ENCODE peak calls at places on chromosomes 13 and 19, in five cellular contexts. B is occipital lobe; I is islet precursor cell; P is activated CD4-positive, alpha-beta T cell treated with anti-CD3 and anti-CD28 coated beads, Interleukin-2, amount 10 ng/mL, durations not matched to agents 7 days and 5 days; W is stimulated activated CD4-positive, alpha-beta T cell treated with anti-CD3 and anti-CD28 coated beads, TNF-alpha, amount 100 ng/mL, for 1 hour. O is an unnamed sample.

GRCh38 chr19:3095375-3096191 is 1.4 kb downstream of the GNA11 start:
- DNase-seq in B (no peak), I (peak), P (peak), W (peak), O (no peak)

GRCh38 chr13:67137044-67137735 is 92.9 kb downstream of the PCDH9 start:
- DNase-seq in B (no peak), I (no peak), P (no peak), W (no peak), O (no peak)

GRCh38 chr19:23823952-23824389 is 65.3 kb upstream of the ZNF681 start:
- DNase-seq in B (no peak), I (peak), P (peak), W (no peak), O (no peak)

GRCh38 chr13:98174995-98175394 is 2.1 kb downstream of the RNF113B start:
- DNase-seq in B (no peak), I (no peak), P (no peak), W (no peak), O (no peak)

GRCh38 chr13:80227645-80228044 is 113.3 kb downstream of the SPRY2 start:
- DNase-seq in B (no peak), I (no peak), P (no peak), W (no peak), O (no peak)

GRCh38 chr13:99363949-99364348 is 56.8 kb upstream of the GPR183 start:
- DNase-seq in B (no peak), I (no peak), P (no peak), W (no peak), O (no peak)

GRCh38 chr13:93847162-93847561 is 620.6 kb downstream of the GPC6 start:
- DNase-seq in B (no peak), I (no peak), P (no peak), W (no peak), O (no peak)

GRCh38 chr13:50124536-50125305 is 109.5 kb downstream of the KCNRG start:
- DNase-seq in B (peak), I (peak), P (peak), W (peak), O (peak)

GRCh38 chr13:69857188-69857821 is 250.3 kb upstream of the ATXN8OS start:
- DNase-seq in B (no peak), I (no peak), P (no peak), W (no peak), O (peak)

GRCh38 chr19:41792513-41793413 is 3.6 kb upstream of the CEACAM3 start:
- DNase-seq in B (no peak), I (peak), P (peak), W (peak), O (peak)

GRCh38 chr13:98384739-98385138 is 192.2 kb downstream of the STK24 start:
- DNase-seq in B (no peak), I (no peak), P (no peak), W (no peak), O (no peak)

GRCh38 chr19:58428617-58429016 is 11.3 kb downstream of the ZNF132 start:
- DNase-seq in B (no peak), I (no peak), P (no peak), W (no peak), O (no peak)

GRCh38 chr19:4095488-4095844 is 28.5 kb downstream of the MAP2K2 start:
- DNase-seq in B (no peak), I (no peak), P (no peak), W (no peak), O (no peak)